ENCODE peak calls at places on chromosome 17, in six cellular contexts. R, A, U, Z, H and W are unnamed samples.

GRCh38 chr17:77212833-77213777 is 72.3 kb downstream of the SEC14L1 start:
- DNase-seq in R (no peak), A (peak), U (no peak), Z (no peak), H (no peak), W (no peak)

GRCh38 chr17:1362964-1363363 is 37.1 kb downstream of the YWHAE start:
- DNase-seq in R (no peak), A (no peak), U (no peak), Z (no peak), H (no peak), W (no peak)

GRCh38 chr17:3928394-3928793 is 12.1 kb upstream of the P2RX1 start:
- DNase-seq in R (no peak), A (peak), U (no peak), Z (no peak), H (no peak), W (no peak)

GRCh38 chr17:57401556-57402488 is 145.5 kb downstream of the MSI2 start:
- DNase-seq in R (no peak), A (no peak), U (no peak), Z (no peak), H (no peak), W (no peak)

GRCh38 chr17:79761894-79762570 is 15.9 kb upstream of the CBX2 start:
- DNase-seq in R (no peak), A (no peak), U (no peak), Z (no peak), H (no peak), W (no peak)

GRCh38 chr17:17533901-17534441 is 37.8 kb upstream of the RASD1 start:
- DNase-seq in R (no peak), A (no peak), U (no peak), Z (no peak), H (no peak), W (no peak)

GRCh38 chr17:73291260-73291801 is 20.5 kb downstream of the CDC42EP4 start:
- DNase-seq in R (no peak), A (peak), U (no peak), Z (no peak), H (no peak), W (no peak)

GRCh38 chr17:70238228-70238627 is 68.9 kb downstream of the KCNJ2 start:
- DNase-seq in R (no peak), A (no peak), U (no peak), Z (no peak), H (no peak), W (no peak)

GRCh38 chr17:64662774-64663367 is 764 bp upstream of the SMURF2 start:
- DNase-seq in R (no peak), A (no peak), U (no peak), Z (no peak), H (no peak), W (no peak)

GRCh38 chr17:43720311-43721060 is 38.1 kb downstream of the SOST start:
- DNase-seq in R (peak), A (peak), U (peak), Z (peak), H (peak), W (peak)

GRCh38 chr17:1486802-1487695 is 5.4 kb downstream of the MYO1C start:
- DNase-seq in R (peak), A (peak), U (peak), Z (peak), H (peak), W (peak)

GRCh38 chr17:79041723-79042420 is 17.9 kb downstream of the C1QTNF1 start:
- DNase-seq in R (no peak), A (peak), U (no peak), Z (no peak), H (no peak), W (no peak)

GRCh38 chr17:1082579-1082978 is 85.7 kb downstream of the TIMM22 start:
- DNase-seq in R (no peak), A (peak), U (no peak), Z (no peak), H (no peak), W (no peak)

GRCh38 chr17:81904600-81905423 is 2.8 kb downstream of the NPB start:
- DNase-seq in R (no peak), A (no peak), U (no peak), Z (no peak), H (no peak), W (no peak)

GRCh38 chr17:57444632-57445031 is 188.3 kb downstream of the MSI2 start:
- DNase-seq in R (no peak), A (no peak), U (no peak), Z (no peak), H (no peak), W (no peak)

GRCh38 chr17:75313941-75314550 is 24.8 kb upstream of the SLC25A19 start:
- DNase-seq in R (no peak), A (peak), U (no peak), Z (no peak), H (no peak), W (no peak)

GRCh38 chr17:17842111-17842876 is 5.5 kb upstream of the SREBF1 start:
- DNase-seq in R (no peak), A (peak), U (no peak), Z (no peak), H (no peak), W (no peak)

GRCh38 chr17:64297467-64298088 is 34.5 kb upstream of the TEX2 start:
- DNase-seq in R (no peak), A (no peak), U (no peak), Z (no peak), H (no peak), W (no peak)

GRCh38 chr17:5418858-5419355 is 555 bp downstream of the NUP88 start:
- DNase-seq in R (peak), A (no peak), U (peak), Z (no peak), H (peak), W (peak)